ENCODE peak calls at places on chromosomes 2 and 18, in seven cellular contexts. C, K, T, I, N, L and X are unnamed samples.

GRCh38 chr2:44056947-44057346 is 61.2 kb upstream of the LRPPRC start:
- DNase-seq in K (no peak), T (no peak), L (no peak), N (no peak), C (no peak), I (no peak), X (no peak)

GRCh38 chr2:96470636-96471035 is 34.5 kb downstream of the NEURL3 start:
- DNase-seq in N (no peak), I (peak), C (no peak), T (no peak), L (no peak), K (peak), X (no peak)

GRCh38 chr2:102094917-102095316 is 47.6 kb upstream of the IL1R1 start:
- DNase-seq in T (peak), N (peak), K (no peak), I (no peak), C (no peak), L (peak), X (peak)

GRCh38 chr2:49035477-49035876 is 118.8 kb downstream of the FSHR start:
- DNase-seq in N (no peak), L (no peak), C (no peak), K (no peak), T (no peak), I (no peak), X (no peak)

GRCh38 chr2:180279581-180279980 is 272.5 kb upstream of the CWC22 start:
- DNase-seq in K (no peak), T (no peak), C (no peak), L (no peak), I (no peak), N (no peak), X (no peak)

GRCh38 chr2:171081649-171082111 is 79.0 kb downstream of the TLK1 start:
- DNase-seq in I (no peak), N (no peak), K (no peak), T (no peak), C (no peak), L (no peak), X (no peak)

GRCh38 chr2:126359494-126359893 is 296.5 kb upstream of the GYPC start:
- DNase-seq in T (peak), K (no peak), L (no peak), C (no peak), N (no peak), I (no peak), X (peak)

GRCh38 chr2:156333274-156333950 is 891 bp upstream of the NR4A2 start:
- DNase-seq in C (no peak), K (no peak), T (no peak), I (no peak), N (no peak), L (no peak), X (peak)

GRCh38 chr2:99403524-99403923 is 66.3 kb downstream of the EIF5B start:
- DNase-seq in K (no peak), L (no peak), C (no peak), T (no peak), I (peak), N (no peak), X (no peak)
- TF ChIP-seq CTCF in K (no peak), L (peak), C (no peak), T (peak), I (peak), N (no peak), X (no peak)

GRCh38 chr2:211093743-211094303 is 537.4 kb downstream of the CPS1 start:
- DNase-seq in N (no peak), L (no peak), I (no peak), K (no peak), C (no peak), T (no peak), X (peak)
- TF ChIP-seq CTCF in N (peak), L (no peak), I (peak), K (no peak), C (no peak), T (peak), X (peak)

GRCh38 chr2:130327703-130328527 is 14.8 kb upstream of the IMP4 start:
- DNase-seq in K (peak), T (no peak), L (no peak), C (no peak), I (peak), N (no peak), X (peak)
- TF ChIP-seq CTCF in K (peak), T (peak), L (no peak), C (no peak), I (peak), N (no peak), X (no peak)

GRCh38 chr18:53153281-53153680 is 813.3 kb downstream of the DCC start:
- DNase-seq in L (no peak), I (peak), C (no peak), T (no peak), K (peak), N (no peak), X (no peak)
- TF ChIP-seq CTCF in L (no peak), I (peak), C (no peak), T (peak), K (peak), N (no peak), X (no peak)

DNA sequence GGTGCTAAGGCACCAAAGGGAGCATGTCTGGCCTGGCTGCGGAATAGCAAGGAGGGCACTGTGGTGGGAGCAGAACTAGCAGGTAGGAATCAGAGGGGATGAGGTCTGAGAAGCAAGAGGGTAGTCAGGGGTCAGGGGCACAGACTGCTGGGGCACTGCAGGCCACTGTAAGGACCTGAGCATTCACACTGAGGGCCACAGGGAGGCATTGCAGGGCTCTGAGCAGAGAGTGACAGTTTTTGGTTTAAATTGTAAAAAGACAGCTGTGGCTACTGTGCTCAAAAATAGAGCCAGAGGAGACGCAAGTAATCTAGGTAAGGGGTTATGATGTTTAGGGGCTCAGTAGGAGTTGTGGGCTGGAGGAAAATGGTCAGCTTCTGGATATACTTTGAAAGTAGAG is 41.5 kb downstream of the ARHGAP25 start:
- DNase-seq in L (no peak), T (no peak), N (no peak), K (no peak), I (no peak), C (no peak), X (no peak)
- TF ChIP-seq CTCF in L (no peak), T (no peak), N (peak), K (no peak), I (peak), C (no peak), X (no peak)

GRCh38 chr2:215870986-215871385 is 142.4 kb downstream of the MREG start:
- DNase-seq in I (peak), C (no peak), L (no peak), K (no peak), N (no peak), T (no peak), X (no peak)
- TF ChIP-seq CTCF in I (peak), C (no peak), L (peak), K (no peak), N (peak), T (peak), X (peak)

DNA sequence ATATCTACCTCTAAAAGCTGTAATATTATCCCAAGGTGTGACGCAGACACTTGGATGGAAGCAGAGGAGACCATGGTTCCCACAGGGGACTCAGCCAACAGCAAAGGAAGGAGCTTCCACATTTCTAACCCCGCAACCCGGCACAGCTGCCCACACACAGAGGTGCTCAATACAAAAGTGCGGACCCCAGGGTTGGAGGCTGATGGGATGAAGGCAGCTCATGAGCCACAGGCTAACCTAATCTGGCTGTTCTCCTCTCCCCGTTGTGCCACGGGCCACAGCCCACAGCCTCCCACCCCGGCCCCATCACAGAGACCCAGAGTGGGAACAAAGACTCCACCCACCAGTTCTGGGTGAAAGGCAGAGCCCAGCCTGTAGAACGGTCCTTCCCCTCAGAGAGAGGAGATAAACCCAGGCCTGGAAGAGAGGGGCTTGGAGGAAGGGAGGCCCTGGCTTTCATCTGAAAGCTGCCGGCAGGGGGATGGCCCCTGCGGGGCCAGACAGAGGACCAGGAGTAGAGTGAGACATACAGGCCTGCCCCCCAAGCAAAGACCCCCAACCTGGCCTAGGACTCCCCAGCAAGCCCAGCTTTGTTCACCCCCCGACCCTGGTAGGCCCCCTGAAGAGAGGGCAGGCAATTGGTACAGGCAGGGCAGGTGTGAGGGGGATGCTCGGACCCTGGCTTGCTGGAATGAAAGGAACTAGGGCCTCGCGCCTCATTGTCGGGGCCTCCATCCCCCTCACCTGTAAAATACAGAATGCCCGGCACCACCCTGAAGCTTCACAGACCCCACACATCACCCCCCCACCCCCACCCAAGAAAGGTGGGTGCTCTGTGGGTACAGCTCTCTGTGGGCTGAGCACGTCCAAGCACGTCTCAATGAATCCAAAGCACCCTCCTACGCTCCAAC is 6.9 kb downstream of the RAB17 start:
- DNase-seq in C (no peak), K (no peak), N (no peak), I (no peak), L (no peak), T (no peak), X (no peak)
- TF ChIP-seq CTCF in C (no peak), K (no peak), N (no peak), I (no peak), L (no peak), T (no peak), X (no peak)

GRCh38 chr2:219126555-219126954 is 34.1 kb downstream of the NHEJ1 start:
- DNase-seq in C (no peak), L (no peak), N (no peak), I (no peak), T (no peak), K (no peak), X (peak)
- TF ChIP-seq CTCF in C (no peak), L (no peak), N (no peak), I (no peak), T (no peak), K (no peak), X (no peak)